ENCODE peak calls at places on chromosomes 13 and 19, in seven cellular contexts. One of them, this sample, is unnamed.

GRCh38 chr19:38277969-38278680 is 13.8 kb downstream of the SPINT2 start:
- DNase-seq in endodermal cell: no peak
- DNase-seq in heart left ventricle: no peak
- DNase-seq in ELR: peak
- DNase-seq in HFFc6: peak
- DNase-seq in NCI-H1694: no peak
- DNase-seq in ureter: no peak
- DNase-seq in this sample: no peak

GRCh38 chr19:17671906-17672305 is 16.2 kb downstream of the UNC13A start:
- DNase-seq in endodermal cell: peak
- DNase-seq in heart left ventricle: no peak
- DNase-seq in ELR: peak
- DNase-seq in HFFc6: peak
- DNase-seq in NCI-H1694: no peak
- DNase-seq in ureter: no peak
- DNase-seq in this sample: no peak

GRCh38 chr19:6032381-6032780 is 54.4 kb upstream of the RANBP3 start:
- DNase-seq in endodermal cell: no peak
- DNase-seq in heart left ventricle: no peak
- DNase-seq in ELR: no peak
- DNase-seq in HFFc6: no peak
- DNase-seq in NCI-H1694: no peak
- DNase-seq in ureter: no peak
- DNase-seq in this sample: no peak

GRCh38 chr19:3001235-3001800 is 24.0 kb downstream of the TLE6 start:
- DNase-seq in endodermal cell: no peak
- DNase-seq in heart left ventricle: no peak
- DNase-seq in ELR: no peak
- DNase-seq in HFFc6: no peak
- DNase-seq in NCI-H1694: no peak
- DNase-seq in ureter: no peak
- DNase-seq in this sample: no peak

GRCh38 chr19:18418725-18419194 is 438 bp upstream of the SSBP4 start:
- DNase-seq in endodermal cell: no peak
- DNase-seq in heart left ventricle: peak
- DNase-seq in ELR: no peak
- DNase-seq in HFFc6: peak
- DNase-seq in NCI-H1694: no peak
- DNase-seq in ureter: peak
- DNase-seq in this sample: no peak

GRCh38 chr13:26382843-26383242 is 128.9 kb downstream of the CDK8 start:
- DNase-seq in endodermal cell: no peak
- DNase-seq in heart left ventricle: no peak
- DNase-seq in ELR: no peak
- DNase-seq in HFFc6: no peak
- DNase-seq in NCI-H1694: no peak
- DNase-seq in ureter: no peak
- DNase-seq in this sample: no peak

GRCh38 chr19:42512743-42513304 is 15.5 kb downstream of the CEACAM1 start:
- DNase-seq in endodermal cell: peak
- DNase-seq in heart left ventricle: no peak
- DNase-seq in ELR: no peak
- DNase-seq in HFFc6: no peak
- DNase-seq in NCI-H1694: no peak
- DNase-seq in ureter: no peak
- DNase-seq in this sample: no peak

GRCh38 chr19:48303866-48304265 is 21.5 kb upstream of the EMP3 start:
- DNase-seq in endodermal cell: no peak
- DNase-seq in heart left ventricle: no peak
- DNase-seq in ELR: no peak
- DNase-seq in HFFc6: no peak
- DNase-seq in NCI-H1694: no peak
- DNase-seq in ureter: no peak
- DNase-seq in this sample: no peak

GRCh38 chr13:98542568-98543379 is 34.1 kb downstream of the STK24 start:
- DNase-seq in endodermal cell: no peak
- DNase-seq in heart left ventricle: no peak
- DNase-seq in ELR: no peak
- DNase-seq in HFFc6: no peak
- DNase-seq in NCI-H1694: no peak
- DNase-seq in ureter: no peak
- DNase-seq in this sample: no peak

GRCh38 chr19:38849746-38850230 is at the start of gene HNRNPL:
- DNase-seq in endodermal cell: peak
- DNase-seq in heart left ventricle: peak
- DNase-seq in ELR: no peak
- DNase-seq in HFFc6: no peak
- DNase-seq in NCI-H1694: no peak
- DNase-seq in ureter: no peak
- DNase-seq in this sample: no peak

GRCh38 chr19:42386974-42387707 is 3.0 kb downstream of the CNFN start:
- DNase-seq in endodermal cell: peak
- DNase-seq in heart left ventricle: peak
- DNase-seq in ELR: peak
- DNase-seq in HFFc6: peak
- DNase-seq in NCI-H1694: peak
- DNase-seq in ureter: peak
- DNase-seq in this sample: peak

This sample was measured in prostate gland.